ENCODE peak calls at places on chromosome 13, in five cellular contexts. R is IMR-90, Q is mammary epithelial cell, N is astrocyte, G is H9. Y is an unnamed sample.

GRCh38 chr13:110770678-110771077 is 57.2 kb downstream of the ING1 start:
- DNase-seq in Q (no peak), R (no peak), G (no peak), N (no peak), Y (no peak)

GRCh38 chr13:111506131-111506530 is 185.7 kb downstream of the TEX29 start:
- DNase-seq in R (no peak), Q (no peak), N (no peak), G (no peak), Y (no peak)

GRCh38 chr13:46721054-46721453 is 75.9 kb downstream of the ESD start:
- DNase-seq in Q (peak; percentile 11), N (no peak), R (peak; percentile 53), G (no peak), Y (peak; percentile 29)

GRCh38 chr13:97276862-97277269 is 54.7 kb downstream of the MBNL2 start:
- DNase-seq in G (no peak), R (no peak), Q (no peak), N (peak; percentile 60), Y (peak; percentile 50)

GRCh38 chr13:84672616-84673015 is 790.3 kb upstream of the SLITRK1 start:
- DNase-seq in N (no peak), Q (no peak), G (no peak), R (no peak), Y (no peak)

GRCh38 chr13:32639502-32640105 is 53.4 kb downstream of the PDS5B start:
- DNase-seq in N (peak; percentile 50), Q (peak; percentile 26), G (no peak), R (peak; percentile 77), Y (peak; percentile 64)

GRCh38 chr13:111521691-111522229 is 201.3 kb downstream of the TEX29 start:
- DNase-seq in N (no peak), Q (no peak), G (no peak), R (no peak), Y (no peak)

GRCh38 chr13:23469901-23470525 is 36.5 kb upstream of the SACS start:
- DNase-seq in Q (no peak), N (peak; percentile 75), R (peak; percentile 83), G (no peak), Y (peak; percentile 73)

GRCh38 chr13:46345866-46346265 is 41.2 kb downstream of the RUBCNL start:
- DNase-seq in N (no peak), G (no peak), R (no peak), Q (no peak), Y (no peak)

GRCh38 chr13:59734393-59734792 is 429.3 kb downstream of the DIAPH3 start:
- DNase-seq in G (no peak), Q (no peak), N (no peak), R (no peak), Y (no peak)

GRCh38 chr13:61170791-61171330 is 244.8 kb downstream of the PCDH20 start:
- DNase-seq in N (no peak), R (no peak), G (no peak), Q (no peak), Y (no peak)

GRCh38 chr13:109336730-109337129 is 449.7 kb downstream of the IRS2 start:
- DNase-seq in N (peak; percentile 92), R (peak; percentile 85), G (no peak), Q (peak; percentile 65), Y (peak; percentile 57)

GRCh38 chr13:44368062-44368591 is 5.5 kb upstream of the SERP2 start:
- DNase-seq in R (peak; percentile 71), N (peak; percentile 63), Q (no peak), G (no peak), Y (peak; percentile 63)

GRCh38 chr13:28059214-28059613 is 41.2 kb downstream of the FLT3 start:
- DNase-seq in R (peak; percentile 15), G (peak; percentile 59), Q (peak; percentile 16), N (no peak), Y (peak; percentile 4)

GRCh38 chr13:66795636-66796035 is 434.5 kb downstream of the PCDH9 start:
- DNase-seq in G (no peak), R (no peak), Q (no peak), N (no peak), Y (no peak)

GRCh38 chr13:40456397-40456958 is 210.0 kb downstream of the FOXO1 start:
- DNase-seq in N (no peak), R (no peak), G (no peak), Q (no peak), Y (no peak)

GRCh38 chr13:40458283-40459031 is 208.0 kb downstream of the FOXO1 start:
- DNase-seq in G (no peak), Q (no peak), R (no peak), N (no peak), Y (no peak)

GRCh38 chr13:40460116-40460515 is 206.3 kb downstream of the FOXO1 start:
- DNase-seq in Q (no peak), R (no peak), N (peak; percentile 58), G (no peak), Y (no peak)

GRCh38 chr13:40457844-40458243 is 208.6 kb downstream of the FOXO1 start:
- DNase-seq in Q (no peak), N (no peak), R (no peak), G (no peak), Y (no peak)

DNA sequence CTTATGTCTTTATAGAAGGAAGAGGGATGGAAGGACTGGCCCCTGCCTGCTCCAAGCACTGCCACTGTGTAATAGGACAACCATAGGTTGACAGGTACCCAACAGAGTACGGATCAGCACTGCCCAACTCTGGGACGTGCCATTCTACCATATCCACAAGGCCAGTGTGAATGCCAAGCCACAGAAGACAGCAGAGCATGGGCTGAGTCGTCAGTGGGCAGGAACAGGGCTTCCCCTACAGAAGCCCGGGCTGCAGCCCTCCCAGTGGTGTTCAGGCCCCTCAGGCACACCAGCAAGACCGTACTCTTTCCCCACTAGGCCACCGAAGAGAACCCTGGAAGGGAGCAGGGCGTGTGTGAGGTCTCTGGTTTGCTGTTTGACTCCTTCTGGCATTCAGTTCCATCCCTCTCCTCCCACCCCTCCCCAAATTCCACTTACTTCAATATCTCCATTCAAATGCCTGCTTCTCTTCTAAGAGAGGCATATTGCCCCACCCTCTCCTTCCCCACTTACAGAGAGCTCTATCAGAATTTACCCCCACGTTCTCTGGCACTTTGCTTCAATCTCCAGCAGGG is 209.4 kb downstream of the FOXO1 start:
- DNase-seq in N (no peak), G (no peak), Q (no peak), R (no peak), Y (no peak)
- H3K9ac ChIP-seq in N (no peak overlapping the region), G (no peak overlapping the region), Q (no peak overlapping the region), R (no peak overlapping the region), Y (no peak overlapping the region)

GRCh38 chr13:21142766-21143165 is 33.6 kb downstream of the SKA3 start:
- DNase-seq in G (no peak), N (no peak), R (no peak), Q (no peak), Y (no peak)

GRCh38 chr13:21137696-21138095 is 38.7 kb downstream of the SKA3 start:
- DNase-seq in N (peak; percentile 11), R (peak; percentile 49), Q (peak; percentile 29), G (no peak), Y (peak; percentile 26)

GRCh38 chr13:21138561-21138960 is 37.8 kb downstream of the SKA3 start:
- DNase-seq in R (no peak), N (no peak), Q (no peak), G (no peak), Y (no peak)

GRCh38 chr13:21134475-21134874 is 41.9 kb downstream of the SKA3 start:
- DNase-seq in Q (no peak), N (no peak), R (no peak), G (no peak), Y (no peak)

GRCh38 chr13:21139374-21139773 is 37.0 kb downstream of the SKA3 start:
- DNase-seq in G (no peak), Q (no peak), R (no peak), N (no peak), Y (no peak)
- H3K9ac ChIP-seq in G (no peak overlapping the region), Q (peak overlapping the region; percentile 95), R (no peak overlapping the region), N (peak overlapping the region; percentile 98), Y (no peak overlapping the region)

DNA sequence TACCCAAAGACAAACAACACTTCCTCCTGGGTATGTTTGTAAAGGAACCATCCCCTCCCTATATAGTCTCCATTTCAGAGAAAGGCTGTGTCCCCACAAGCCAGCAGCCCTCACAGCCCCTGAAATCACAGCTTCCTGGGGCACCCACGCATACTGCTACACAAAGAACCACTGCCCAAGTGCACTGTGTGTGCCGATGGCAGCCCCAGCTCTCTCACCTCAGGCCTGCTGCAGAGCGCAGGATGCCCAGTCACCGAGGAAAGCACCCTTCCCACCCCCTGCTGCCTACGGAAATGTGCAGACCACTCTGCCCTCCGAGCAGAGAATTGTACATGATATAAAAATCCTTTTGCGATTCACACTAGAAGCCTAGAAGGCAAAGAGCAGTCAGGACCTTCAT is 39.4 kb downstream of the SOHLH2 start:
- DNase-seq in Q (no peak), G (no peak), N (no peak), R (no peak), Y (no peak)
- H3K9ac ChIP-seq in Q (no peak overlapping the region), G (no peak overlapping the region), N (no peak overlapping the region), R (no peak overlapping the region), Y (no peak overlapping the region)

DNA sequence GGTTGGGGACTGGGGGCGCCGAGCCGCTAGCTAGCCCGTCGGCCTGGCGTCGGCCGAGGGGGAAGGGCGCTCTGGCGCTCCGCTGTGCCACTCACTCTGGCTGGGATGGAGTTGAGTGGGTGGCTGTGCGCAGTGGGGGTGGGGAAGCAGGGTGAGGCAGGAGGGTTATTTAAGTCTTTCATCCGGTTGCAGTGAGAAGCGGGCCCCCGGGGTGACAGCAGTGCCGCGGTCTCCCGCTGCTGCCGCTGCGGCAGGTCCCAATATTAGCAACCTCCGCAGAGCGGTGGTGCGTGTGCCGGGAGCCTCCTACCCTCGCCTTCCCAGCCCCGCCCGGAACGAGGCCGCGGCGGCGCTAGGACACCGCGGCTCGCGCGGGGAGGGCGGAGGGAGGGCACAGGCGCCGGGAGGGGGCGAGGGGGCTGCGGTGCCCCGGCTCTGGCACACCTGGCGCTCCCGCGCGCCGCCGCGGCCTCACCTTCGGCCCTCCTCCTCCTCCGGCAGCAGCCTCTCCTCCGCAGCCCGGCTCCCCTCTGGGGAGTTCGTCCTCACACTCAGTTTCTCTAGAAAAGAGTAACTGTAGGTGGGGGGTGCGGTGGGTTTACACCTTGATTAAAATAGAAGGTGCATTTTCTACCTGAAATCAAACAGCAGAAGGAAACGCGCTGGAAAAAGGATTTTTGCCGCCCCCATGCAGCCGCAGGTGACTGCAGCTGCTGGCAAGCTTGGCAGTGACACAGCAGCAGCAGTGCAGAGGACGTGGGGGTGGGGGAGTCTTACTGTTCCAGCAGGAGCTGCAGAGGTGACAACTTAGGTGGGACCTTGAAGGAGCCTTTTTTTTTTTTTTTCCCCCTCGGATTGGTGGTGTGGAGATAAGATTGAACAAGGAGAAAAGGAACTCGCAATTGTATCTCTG is 4.5 kb downstream of the FGF9 start:
- DNase-seq in R (no peak), G (peak; percentile 38), Q (no peak), N (no peak), Y (no peak)
- H3K9ac ChIP-seq in R (no peak overlapping the region), G (no peak overlapping the region), Q (no peak overlapping the region), N (no peak overlapping the region), Y (no peak overlapping the region)

Y was measured in fibroblast of lung.